ENCODE peak calls at places on chromosomes 3 and 15, in ten cellular contexts. D is adrenal gland, F is neural progenitor cell, N is cardiac muscle cell, W is mesendoderm, O is WERI-Rb-1, V is vagina, E is brain microvascular endothelial cell, P is AG04450, Z is body of pancreas. R is an unnamed sample. For H3K27me3, the result is how much of the 10 kb centered on the place peaks cover.

GRCh38 chr3:59510576-59510975 is 460.8 kb upstream of the CFAP20DC start:
- DNase-seq in O (no peak), F (no peak), Z (no peak), P (no peak), V (no peak), W (no peak), N (no peak), D (no peak), E (no peak), R (no peak)

GRCh38 chr15:35633677-35634076 is 87.7 kb upstream of the DPH6 start:
- DNase-seq in Z (no peak), D (no peak), O (no peak), V (no peak), W (no peak), P (no peak), E (no peak), N (no peak), F (no peak), R (no peak)

GRCh38 chr3:106635271-106635670 is 742.0 kb upstream of the CCDC54 start:
- DNase-seq in W (no peak), F (no peak), N (peak), Z (no peak), V (no peak), E (peak), P (peak), D (no peak), O (no peak), R (no peak)

GRCh38 chr3:9600597-9600996 is 47.0 kb upstream of the LHFPL4 start:
- DNase-seq in E (no peak), F (no peak), Z (peak), V (no peak), D (peak), W (no peak), O (no peak), N (peak), P (no peak), R (no peak)

GRCh38 chr3:24259901-24260512 is 234.6 kb downstream of the THRB start:
- DNase-seq in F (no peak), O (no peak), W (no peak), D (peak), P (no peak), E (peak), Z (peak), V (no peak), N (peak), R (no peak)

GRCh38 chr15:26744894-26745293 is 28.0 kb downstream of the GABRB3 start:
- DNase-seq in W (peak), E (no peak), F (no peak), D (no peak), P (no peak), N (no peak), V (no peak), O (no peak), Z (no peak), R (peak)

GRCh38 chr3:194395201-194395600 is 3.9 kb downstream of the GP5 start:
- DNase-seq in Z (no peak), F (no peak), V (no peak), P (no peak), D (no peak), N (no peak), W (no peak), O (no peak), E (no peak), R (no peak)

GRCh38 chr3:53696401-53697172 is 149.6 kb downstream of the CHDH start:
- DNase-seq in V (peak), F (no peak), O (no peak), W (peak), E (no peak), N (peak), P (no peak), Z (no peak), D (no peak), R (peak)

GRCh38 chr3:168094877-168095610 is 680 bp downstream of the GOLIM4 start:
- DNase-seq in N (peak), Z (peak), P (no peak), F (peak), V (no peak), E (peak), O (peak), W (peak), D (peak), R (peak)

GRCh38 chr3:69787436-69788168 is 48.3 kb downstream of the MITF start:
- DNase-seq in F (no peak), N (peak), V (no peak), P (peak), W (peak), D (no peak), O (no peak), Z (no peak), E (peak), R (no peak)

GRCh38 chr3:8324727-8325126 is 176.9 kb upstream of the LMCD1 start:
- DNase-seq in E (peak), V (no peak), P (no peak), Z (no peak), O (peak), D (peak), F (peak), N (peak), W (peak), R (peak)

GRCh38 chr3:39234705-39235104 is 42.3 kb upstream of the XIRP1 start:
- DNase-seq in V (no peak), F (no peak), D (no peak), E (no peak), W (peak), O (no peak), P (no peak), Z (no peak), N (no peak), R (peak)

DNA sequence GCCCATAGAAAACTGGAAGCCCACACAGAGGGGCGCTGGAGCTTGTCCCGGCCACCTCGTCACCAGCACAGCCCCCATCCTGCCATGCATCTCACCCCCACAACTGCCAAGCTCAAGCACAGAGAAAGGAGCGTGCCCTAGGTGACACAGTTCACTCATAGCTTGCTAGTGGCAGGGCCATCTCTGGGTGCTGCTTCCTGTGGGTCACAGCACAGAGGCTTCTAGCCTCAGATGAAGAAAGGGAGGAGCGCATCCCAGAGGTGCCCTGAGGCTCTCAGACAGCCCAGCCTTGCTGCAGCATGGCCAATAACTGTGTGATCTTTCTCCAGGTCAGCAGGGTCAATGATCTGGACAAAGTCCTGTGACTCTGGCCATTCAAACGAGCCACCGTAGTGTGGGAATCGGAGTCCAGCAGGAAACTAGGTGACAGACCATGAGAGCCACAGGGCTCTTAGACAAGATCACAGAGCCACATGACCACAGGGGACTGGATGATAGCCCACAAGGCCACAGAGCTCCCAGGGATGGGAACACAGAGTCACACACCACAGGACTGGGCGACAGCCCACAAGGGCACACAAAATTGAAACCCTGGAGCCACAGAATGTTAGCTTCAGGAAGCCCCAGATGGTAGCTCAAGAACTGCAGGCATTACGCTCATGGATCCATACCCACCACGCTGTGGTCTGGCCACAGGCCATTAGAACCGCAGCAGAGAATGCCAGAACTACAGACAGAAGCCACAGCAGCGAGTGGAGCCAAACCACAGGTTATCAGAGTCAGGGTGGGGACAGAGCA is 25.8 kb upstream of the GRIP2 start:
- DNase-seq in W (no peak), N (peak), O (no peak), D (no peak), V (no peak), Z (no peak), F (no peak), P (no peak), E (peak), R (no peak)
- H3K27me3 ChIP-seq in W (under half), N (under half), O (under half), D (under half), V (under half), Z (under half), F (under half), P (under half), E (under half), R (under half)

GRCh38 chr15:36880226-36880912 is 220.0 kb downstream of the MEIS2 start:
- DNase-seq in W (peak), E (no peak), N (no peak), Z (no peak), V (no peak), F (peak), O (no peak), D (no peak), P (no peak), R (peak)

GRCh38 chr15:36882487-36883108 is 217.8 kb downstream of the MEIS2 start:
- DNase-seq in O (no peak), P (no peak), W (no peak), V (no peak), F (peak), Z (no peak), D (no peak), N (peak), E (no peak), R (peak)

GRCh38 chr15:36879568-36880225 is 220.7 kb downstream of the MEIS2 start:
- DNase-seq in V (no peak), D (no peak), Z (no peak), O (no peak), F (peak), W (no peak), E (no peak), N (no peak), P (no peak), R (peak)

GRCh38 chr15:36878745-36879262 is 221.5 kb downstream of the MEIS2 start:
- DNase-seq in F (peak), D (no peak), E (no peak), N (no peak), V (no peak), W (no peak), O (no peak), P (no peak), Z (no peak), R (peak)

GRCh38 chr15:36880913-36881290 is 219.4 kb downstream of the MEIS2 start:
- DNase-seq in O (no peak), F (no peak), V (no peak), P (no peak), E (no peak), W (no peak), D (no peak), Z (no peak), N (no peak), R (no peak)
- H3K27me3 ChIP-seq in O (under half), F (half or more), V (under half), P (half or more), E (half or more), W (half or more), D (under half), Z (under half), N (under half), R (half or more)

GRCh38 chr15:45111390-45112142 is 2.4 kb downstream of the DUOX2 start:
- DNase-seq in O (no peak), P (no peak), D (no peak), E (no peak), F (peak), V (no peak), N (no peak), W (no peak), Z (no peak), R (peak)
- H3K27me3 ChIP-seq in O (under half), P (half or more), D (half or more), E (half or more), F (half or more), V (under half), N (half or more), W (half or more), Z (under half), R (half or more)

GRCh38 chr15:71549100-71549499 is 261.3 kb upstream of the NR2E3 start:
- DNase-seq in P (no peak), D (no peak), N (no peak), O (no peak), F (no peak), W (no peak), Z (no peak), E (no peak), V (no peak), R (no peak)
- H3K27me3 ChIP-seq in P (under half), D (under half), N (under half), O (under half), F (under half), W (under half), Z (under half), E (under half), V (under half), R (under half)

DNA sequence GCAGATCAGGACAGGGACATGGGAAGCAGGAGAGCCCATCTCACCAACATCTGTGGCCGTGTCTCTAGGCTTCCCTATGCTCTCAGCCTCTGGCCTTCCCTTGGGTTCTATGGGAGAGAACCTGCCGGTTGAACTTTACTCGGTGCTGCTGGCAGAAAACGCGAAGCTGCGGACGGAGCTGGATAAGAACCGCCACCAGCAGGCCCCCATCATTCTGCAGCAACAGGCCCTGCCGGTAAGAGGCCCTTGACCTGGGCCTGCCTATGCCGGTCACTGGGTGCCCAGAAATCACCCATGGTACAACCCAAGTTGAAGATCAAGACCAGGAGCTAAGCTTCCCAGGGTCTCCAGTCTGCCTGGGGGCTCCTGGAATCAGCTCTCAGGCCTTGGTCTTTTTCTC is 34.8 kb downstream of the CYP11A1 start:
- DNase-seq in W (no peak), E (no peak), V (no peak), N (no peak), D (no peak), F (no peak), P (no peak), Z (no peak), O (no peak), R (no peak)
- H3K27me3 ChIP-seq in W (under half), E (under half), V (under half), N (under half), D (under half), F (under half), P (under half), Z (under half), O (under half), R (under half)

GRCh38 chr15:42121021-42121420 is 26.7 kb upstream of the PLA2G4D start:
- DNase-seq in D (no peak), P (no peak), F (no peak), W (no peak), N (no peak), E (no peak), V (no peak), Z (no peak), O (no peak), R (no peak)
- H3K27me3 ChIP-seq in D (under half), P (under half), F (under half), W (under half), N (under half), E (under half), V (under half), Z (under half), O (under half), R (under half)

DNA sequence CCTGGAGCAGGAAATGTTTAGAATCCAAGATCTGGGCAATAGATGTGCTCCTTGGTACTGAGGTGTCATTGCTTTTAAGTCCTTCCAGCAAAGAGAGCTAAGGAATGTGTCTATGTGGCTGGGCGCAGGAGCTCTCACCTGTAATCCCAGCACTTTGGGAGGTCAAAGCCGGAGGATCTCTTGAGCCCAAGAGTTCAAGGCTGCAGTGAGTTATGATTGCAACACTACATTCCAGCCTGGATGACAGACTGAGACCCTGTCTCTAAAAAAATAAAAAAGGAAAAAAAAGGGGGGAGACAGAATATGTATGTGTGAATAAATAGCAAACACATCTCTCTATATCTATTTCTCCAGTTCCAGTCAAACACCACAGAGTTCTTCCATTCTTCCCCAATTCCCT is 4.3 kb upstream of the GPR62 start:
- DNase-seq in P (no peak), E (no peak), D (no peak), V (no peak), N (no peak), Z (no peak), O (no peak), W (no peak), F (no peak), R (no peak)
- H3K27me3 ChIP-seq in P (under half), E (under half), D (under half), V (under half), N (under half), Z (under half), O (under half), W (under half), F (half or more), R (half or more)

GRCh38 chr3:128239304-128239703 is 86.0 kb downstream of the EEFSEC start:
- DNase-seq in D (no peak), O (no peak), Z (no peak), N (no peak), V (no peak), E (no peak), P (no peak), F (no peak), W (no peak), R (no peak)

GRCh38 chr3:128237348-128238099 is 84.2 kb downstream of the EEFSEC start:
- DNase-seq in O (no peak), P (no peak), E (no peak), V (peak), N (no peak), Z (no peak), F (no peak), D (no peak), W (no peak), R (no peak)

GRCh38 chr3:128236667-128237066 is 83.4 kb downstream of the EEFSEC start:
- DNase-seq in W (no peak), P (no peak), V (peak), Z (no peak), E (no peak), D (no peak), O (peak), F (no peak), N (no peak), R (no peak)

GRCh38 chr3:128240232-128240631 is 87.0 kb downstream of the EEFSEC start:
- DNase-seq in Z (no peak), F (no peak), W (no peak), O (no peak), E (no peak), N (no peak), V (no peak), D (no peak), P (no peak), R (no peak)

DNA sequence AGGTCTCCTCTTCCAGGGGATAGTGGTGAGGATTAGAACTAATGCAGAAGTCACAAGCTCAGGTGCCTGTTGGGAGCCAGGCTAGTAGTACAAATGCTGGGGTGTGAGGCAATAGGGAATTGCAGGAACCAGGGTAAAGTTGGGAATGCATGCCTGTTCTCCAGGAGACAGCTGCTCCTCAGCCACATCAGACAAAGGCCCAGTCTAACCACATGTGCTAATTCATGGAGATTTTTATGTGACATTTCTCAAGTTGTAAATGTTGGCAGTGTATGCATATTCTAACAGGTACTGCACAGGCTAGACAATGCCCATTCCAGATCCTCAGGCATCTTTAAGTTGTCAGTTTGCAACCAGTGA is 84.8 kb downstream of the EEFSEC start:
- DNase-seq in Z (no peak), E (no peak), W (no peak), V (peak), N (no peak), D (no peak), P (no peak), O (no peak), F (no peak), R (no peak)
- H3K27me3 ChIP-seq in Z (under half), E (under half), W (under half), V (under half), N (under half), D (under half), P (under half), O (under half), F (under half), R (under half)